ENCODE peak calls at places on chromosomes 5 and 9, in nine cellular contexts. One of them, this sample, is unnamed. For H3K4me1 and H3K9me3, the result is how much of the 10 kb centered on the place peaks cover.

GRCh38 chr9:36407122-36407723 is 7.2 kb upstream of the RNF38 start:
- DNase-seq in spleen: no peak
- DNase-seq in lower lobe of right lung: peak
- DNase-seq in pancreas: no peak
- DNase-seq in PC-9: peak
- DNase-seq in stomach: peak
- DNase-seq in cardiac muscle cell: peak
- DNase-seq in fibroblast of lung: peak
- DNase-seq in A549: peak
- DNase-seq in this sample: peak

GRCh38 chr9:93603906-93604326 is 27.5 kb downstream of the PHF2 start:
- DNase-seq in spleen: no peak
- DNase-seq in lower lobe of right lung: no peak
- DNase-seq in pancreas: no peak
- DNase-seq in PC-9: no peak
- DNase-seq in stomach: no peak
- DNase-seq in cardiac muscle cell: no peak
- DNase-seq in fibroblast of lung: no peak
- DNase-seq in A549: no peak
- DNase-seq in this sample: no peak

GRCh38 chr9:124469011-124469832 is 19.0 kb downstream of the ADGRD2 start:
- DNase-seq in spleen: peak
- DNase-seq in lower lobe of right lung: no peak
- DNase-seq in pancreas: no peak
- DNase-seq in PC-9: no peak
- DNase-seq in stomach: no peak
- DNase-seq in cardiac muscle cell: no peak
- DNase-seq in fibroblast of lung: no peak
- DNase-seq in A549: no peak
- DNase-seq in this sample: no peak

GRCh38 chr5:122126177-122126701 is 3.1 kb upstream of the ZNF474 start:
- DNase-seq in spleen: no peak
- DNase-seq in lower lobe of right lung: no peak
- DNase-seq in pancreas: no peak
- DNase-seq in PC-9: no peak
- DNase-seq in stomach: no peak
- DNase-seq in cardiac muscle cell: no peak
- DNase-seq in fibroblast of lung: peak
- DNase-seq in A549: no peak
- DNase-seq in this sample: no peak

GRCh38 chr9:1879501-1879900 is 135.6 kb upstream of the SMARCA2 start:
- DNase-seq in spleen: no peak
- DNase-seq in lower lobe of right lung: no peak
- DNase-seq in pancreas: no peak
- DNase-seq in PC-9: no peak
- DNase-seq in stomach: no peak
- DNase-seq in cardiac muscle cell: no peak
- DNase-seq in fibroblast of lung: no peak
- DNase-seq in A549: no peak
- DNase-seq in this sample: no peak

GRCh38 chr5:38344891-38345290 is 86.5 kb downstream of the EGFLAM start:
- DNase-seq in spleen: no peak
- DNase-seq in lower lobe of right lung: no peak
- DNase-seq in pancreas: no peak
- DNase-seq in PC-9: no peak
- DNase-seq in stomach: no peak
- DNase-seq in cardiac muscle cell: no peak
- DNase-seq in fibroblast of lung: no peak
- DNase-seq in A549: no peak
- DNase-seq in this sample: no peak

GRCh38 chr5:15510816-15511215 is 10.8 kb downstream of the FBXL7 start:
- DNase-seq in spleen: no peak
- DNase-seq in lower lobe of right lung: no peak
- DNase-seq in pancreas: no peak
- DNase-seq in PC-9: no peak
- DNase-seq in stomach: no peak
- DNase-seq in cardiac muscle cell: no peak
- DNase-seq in fibroblast of lung: peak
- DNase-seq in A549: no peak
- DNase-seq in this sample: no peak

GRCh38 chr9:130451509-130452388 is 7.0 kb downstream of the ASS1 start:
- DNase-seq in spleen: no peak
- DNase-seq in lower lobe of right lung: peak
- DNase-seq in pancreas: peak
- DNase-seq in PC-9: peak
- DNase-seq in stomach: peak
- DNase-seq in cardiac muscle cell: peak
- DNase-seq in fibroblast of lung: peak
- DNase-seq in A549: peak
- DNase-seq in this sample: peak

GRCh38 chr5:94240616-94241287 is 377.7 kb downstream of the KIAA0825 start:
- DNase-seq in spleen: no peak
- DNase-seq in lower lobe of right lung: no peak
- DNase-seq in pancreas: no peak
- DNase-seq in PC-9: no peak
- DNase-seq in stomach: no peak
- DNase-seq in cardiac muscle cell: no peak
- DNase-seq in fibroblast of lung: peak
- DNase-seq in A549: no peak
- DNase-seq in this sample: no peak

GRCh38 chr9:129319076-129319937 is 141.2 kb upstream of the IER5L start:
- DNase-seq in spleen: peak
- DNase-seq in lower lobe of right lung: no peak
- DNase-seq in pancreas: no peak
- DNase-seq in PC-9: no peak
- DNase-seq in stomach: peak
- DNase-seq in cardiac muscle cell: no peak
- DNase-seq in fibroblast of lung: no peak
- DNase-seq in A549: no peak
- DNase-seq in this sample: no peak
- H3K4me1 ChIP-seq in spleen: under half
- H3K4me1 ChIP-seq in lower lobe of right lung: half or more
- H3K4me1 ChIP-seq in pancreas: under half
- H3K4me1 ChIP-seq in PC-9: under half
- H3K4me1 ChIP-seq in stomach: half or more
- H3K4me1 ChIP-seq in cardiac muscle cell: half or more
- H3K4me1 ChIP-seq in fibroblast of lung: under half
- H3K4me1 ChIP-seq in A549: half or more
- H3K4me1 ChIP-seq in this sample: under half

DNA sequence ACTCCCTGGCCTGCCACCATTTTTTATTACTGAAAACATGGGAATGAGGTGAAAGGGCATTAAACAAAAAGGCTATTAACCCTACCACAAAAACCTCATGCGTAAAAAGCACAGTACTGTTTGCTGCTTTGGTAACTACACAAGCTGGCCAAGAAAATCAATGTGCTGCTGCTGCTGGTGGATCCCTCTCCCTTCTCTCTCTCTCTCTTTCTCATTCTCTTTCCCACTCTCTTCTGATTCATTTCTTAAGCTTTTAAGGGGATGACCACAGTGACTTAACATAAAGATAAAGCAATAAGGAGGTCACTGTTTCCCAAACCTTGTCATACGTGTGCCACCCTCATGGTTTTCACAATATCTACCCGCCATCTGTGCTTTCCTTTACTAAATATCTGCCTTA is 183.3 kb upstream of the TBC1D2 start:
- DNase-seq in spleen: no peak
- DNase-seq in lower lobe of right lung: no peak
- DNase-seq in pancreas: no peak
- DNase-seq in PC-9: no peak
- DNase-seq in stomach: no peak
- DNase-seq in cardiac muscle cell: no peak
- DNase-seq in fibroblast of lung: peak
- DNase-seq in A549: no peak
- DNase-seq in this sample: no peak
- TF ChIP-seq CTCF in spleen: no peak
- TF ChIP-seq CTCF in lower lobe of right lung: no peak
- TF ChIP-seq CTCF in pancreas: no peak
- TF ChIP-seq CTCF in PC-9: no peak
- TF ChIP-seq CTCF in stomach: no peak
- TF ChIP-seq CTCF in cardiac muscle cell: no peak
- TF ChIP-seq CTCF in fibroblast of lung: no peak
- TF ChIP-seq CTCF in A549: no peak
- TF ChIP-seq CTCF in this sample: no peak

GRCh38 chr9:101408374-101409078 is 9.9 kb downstream of the ZNF189 start:
- DNase-seq in spleen: no peak
- DNase-seq in lower lobe of right lung: no peak
- DNase-seq in pancreas: no peak
- DNase-seq in PC-9: no peak
- DNase-seq in stomach: no peak
- DNase-seq in cardiac muscle cell: no peak
- DNase-seq in fibroblast of lung: peak
- DNase-seq in A549: no peak
- DNase-seq in this sample: no peak
- H3K9me3 ChIP-seq in spleen: half or more
- H3K9me3 ChIP-seq in lower lobe of right lung: half or more
- H3K9me3 ChIP-seq in pancreas: under half
- H3K9me3 ChIP-seq in PC-9: half or more
- H3K9me3 ChIP-seq in stomach: half or more
- H3K9me3 ChIP-seq in cardiac muscle cell: under half
- H3K9me3 ChIP-seq in fibroblast of lung: under half
- H3K9me3 ChIP-seq in A549: half or more
- H3K9me3 ChIP-seq in this sample: half or more

GRCh38 chr5:101163088-101163487 is 260.0 kb upstream of the ST8SIA4 start:
- DNase-seq in spleen: peak
- DNase-seq in lower lobe of right lung: no peak
- DNase-seq in pancreas: no peak
- DNase-seq in PC-9: no peak
- DNase-seq in stomach: no peak
- DNase-seq in cardiac muscle cell: no peak
- DNase-seq in fibroblast of lung: no peak
- DNase-seq in A549: no peak
- DNase-seq in this sample: no peak
- H3K4me1 ChIP-seq in spleen: under half
- H3K4me1 ChIP-seq in lower lobe of right lung: under half
- H3K4me1 ChIP-seq in pancreas: under half
- H3K4me1 ChIP-seq in PC-9: under half
- H3K4me1 ChIP-seq in stomach: under half
- H3K4me1 ChIP-seq in cardiac muscle cell: under half
- H3K4me1 ChIP-seq in fibroblast of lung: under half
- H3K4me1 ChIP-seq in A549: under half
- H3K4me1 ChIP-seq in this sample: under half

DNA sequence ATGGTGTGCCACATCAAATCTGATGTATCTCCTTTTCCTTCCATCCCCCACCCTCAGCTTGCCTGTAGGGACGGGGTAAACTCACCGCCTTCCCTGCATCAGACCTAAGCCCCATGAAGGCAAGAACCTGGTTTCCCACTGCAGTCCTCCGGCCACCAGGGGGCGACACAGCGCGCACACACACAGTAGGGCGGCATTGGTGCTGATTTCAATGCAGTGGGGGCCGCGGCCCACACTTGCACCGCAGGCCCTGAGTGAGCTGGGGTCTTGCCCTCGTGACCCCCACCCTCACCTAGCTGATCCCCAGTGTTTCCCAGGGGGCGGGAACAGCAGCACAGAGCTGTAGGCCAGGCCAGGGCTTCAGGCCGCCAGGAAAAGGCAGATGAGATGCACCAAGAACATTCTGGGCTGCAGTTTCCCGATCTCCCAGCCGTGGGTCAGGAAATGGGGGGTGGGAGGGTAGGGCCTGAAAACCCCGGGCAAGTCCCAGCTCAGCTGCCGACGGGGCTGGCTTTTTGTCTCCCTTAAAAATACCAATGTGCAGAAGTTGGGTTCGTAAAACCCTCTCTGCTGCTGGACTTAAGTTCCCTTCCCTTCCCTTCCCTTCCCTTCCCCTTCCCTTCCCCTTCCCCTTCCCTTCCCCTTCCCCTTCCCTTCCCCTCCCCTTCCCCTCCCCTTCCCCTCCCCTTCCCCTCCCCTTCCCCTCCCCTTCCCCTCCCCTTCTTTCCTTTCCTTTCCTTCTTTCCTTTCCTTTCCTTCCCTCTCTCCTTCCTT is 19.5 kb downstream of the FAM163B start:
- DNase-seq in spleen: no peak
- DNase-seq in lower lobe of right lung: no peak
- DNase-seq in pancreas: no peak
- DNase-seq in PC-9: no peak
- DNase-seq in stomach: no peak
- DNase-seq in cardiac muscle cell: no peak
- DNase-seq in fibroblast of lung: no peak
- DNase-seq in A549: no peak
- DNase-seq in this sample: no peak
- TF ChIP-seq CTCF in spleen: peak
- TF ChIP-seq CTCF in lower lobe of right lung: peak
- TF ChIP-seq CTCF in pancreas: no peak
- TF ChIP-seq CTCF in PC-9: peak
- TF ChIP-seq CTCF in stomach: no peak
- TF ChIP-seq CTCF in cardiac muscle cell: peak
- TF ChIP-seq CTCF in fibroblast of lung: peak
- TF ChIP-seq CTCF in A549: peak
- TF ChIP-seq CTCF in this sample: peak

GRCh38 chr5:179427676-179428056 is 82.4 kb upstream of the ADAMTS2 start:
- DNase-seq in spleen: peak
- DNase-seq in lower lobe of right lung: peak
- DNase-seq in pancreas: no peak
- DNase-seq in PC-9: peak
- DNase-seq in stomach: no peak
- DNase-seq in cardiac muscle cell: no peak
- DNase-seq in fibroblast of lung: no peak
- DNase-seq in A549: no peak
- DNase-seq in this sample: no peak

GRCh38 chr5:179435181-179435580 is 89.9 kb upstream of the ADAMTS2 start:
- DNase-seq in spleen: no peak
- DNase-seq in lower lobe of right lung: no peak
- DNase-seq in pancreas: no peak
- DNase-seq in PC-9: no peak
- DNase-seq in stomach: no peak
- DNase-seq in cardiac muscle cell: no peak
- DNase-seq in fibroblast of lung: no peak
- DNase-seq in A549: no peak
- DNase-seq in this sample: no peak

GRCh38 chr5:179430256-179431175 is 85.3 kb upstream of the ADAMTS2 start:
- DNase-seq in spleen: no peak
- DNase-seq in lower lobe of right lung: no peak
- DNase-seq in pancreas: no peak
- DNase-seq in PC-9: no peak
- DNase-seq in stomach: no peak
- DNase-seq in cardiac muscle cell: no peak
- DNase-seq in fibroblast of lung: no peak
- DNase-seq in A549: no peak
- DNase-seq in this sample: no peak

GRCh38 chr5:179432547-179432946 is 87.3 kb upstream of the ADAMTS2 start:
- DNase-seq in spleen: no peak
- DNase-seq in lower lobe of right lung: no peak
- DNase-seq in pancreas: no peak
- DNase-seq in PC-9: no peak
- DNase-seq in stomach: no peak
- DNase-seq in cardiac muscle cell: no peak
- DNase-seq in fibroblast of lung: no peak
- DNase-seq in A549: no peak
- DNase-seq in this sample: no peak

GRCh38 chr5:179431221-179431620 is 86.0 kb upstream of the ADAMTS2 start:
- DNase-seq in spleen: no peak
- DNase-seq in lower lobe of right lung: no peak
- DNase-seq in pancreas: no peak
- DNase-seq in PC-9: no peak
- DNase-seq in stomach: no peak
- DNase-seq in cardiac muscle cell: no peak
- DNase-seq in fibroblast of lung: no peak
- DNase-seq in A549: no peak
- DNase-seq in this sample: no peak
- H3K9me3 ChIP-seq in spleen: under half
- H3K9me3 ChIP-seq in lower lobe of right lung: under half
- H3K9me3 ChIP-seq in pancreas: under half
- H3K9me3 ChIP-seq in PC-9: under half
- H3K9me3 ChIP-seq in stomach: under half
- H3K9me3 ChIP-seq in cardiac muscle cell: under half
- H3K9me3 ChIP-seq in fibroblast of lung: under half
- H3K9me3 ChIP-seq in A549: under half
- H3K9me3 ChIP-seq in this sample: under half

This sample was measured in A673.